ENCODE peak calls at places on chromosomes 11 and 22, in nine cellular contexts. W is GM04503; B is choroid plexus epithelial cell; L is cardiac muscle cell; A is foreskin fibroblast; R is stimulated activated CD4-positive, alpha-beta T cell treated with anti-CD3 and anti-CD28 coated beads, Interleukin-15, amount 100 ng/mL, for 1 hour; N is kidney tubule cell; O is stimulated activated CD8-positive, alpha-beta memory T cell treated with anti-CD3 and anti-CD28 coated beads, Interleukin-7, amount 100 ng/mL, for 1 hour; G is NCI-H1105. F is an unnamed sample.
A peak's percentile ranks its signal among the peaks of the same experiment; 100 is the strongest.

GRCh38 chr11:67490727-67491065 is 7.9 kb downstream of the AIP start:
- DNase-seq in W (no peak), B (no peak), L (no peak), A (no peak), R (no peak), N (no peak), O (no peak), G (no peak), F (no peak)

GRCh38 chr22:44024288-44024908 is at the start of gene PARVB:
- DNase-seq in W (no peak), B (no peak), L (peak; percentile 28), A (peak; percentile 58), R (no peak), N (peak; percentile 22), O (no peak), G (no peak), F (peak; percentile 62)

GRCh38 chr11:2578006-2578933 is 121.5 kb downstream of the KCNQ1OT1 start:
- DNase-seq in W (no peak), B (no peak), L (no peak), A (no peak), R (no peak), N (no peak), O (no peak), G (no peak), F (peak; percentile 44)

GRCh38 chr11:46582588-46582987 is 11.2 kb downstream of the AMBRA1 start:
- DNase-seq in W (no peak), B (no peak), L (no peak), A (no peak), R (no peak), N (no peak), O (no peak), G (no peak), F (no peak)

GRCh38 chr11:15650105-15650938 is 535.6 kb downstream of the INSC start:
- DNase-seq in W (peak; percentile 53), B (peak; percentile 93), L (peak; percentile 97), A (peak; percentile 96), R (peak; percentile 26), N (peak; percentile 91), O (peak; percentile 2), G (peak; percentile 89), F (peak; percentile 94)

GRCh38 chr11:11265994-11266606 is 87.0 kb downstream of the CSNK2A3 start:
- DNase-seq in W (no peak), B (peak; percentile 29), L (peak; percentile 26), A (peak; percentile 37), R (peak; percentile 31), N (peak; percentile 57), O (no peak), G (peak; percentile 30), F (peak; percentile 61)

GRCh38 chr11:80155412-80156017 is 714.7 kb upstream of the TENM4 start:
- DNase-seq in W (no peak), B (peak; percentile 52), L (peak; percentile 21), A (peak; percentile 50), R (no peak), N (peak; percentile 50), O (no peak), G (peak; percentile 52), F (no peak)

GRCh38 chr22:27998511-27999410 is 79.7 kb upstream of the PITPNB start:
- DNase-seq in W (no peak), B (no peak), L (no peak), A (no peak), R (no peak), N (no peak), O (no peak), G (no peak), F (no peak)

GRCh38 chr11:38332046-38332445 is 1734.0 kb upstream of the RAG2 start:
- DNase-seq in W (no peak), B (peak; percentile 20), L (no peak), A (no peak), R (no peak), N (no peak), O (no peak), G (no peak), F (no peak)

GRCh38 chr11:102964867-102965266 is 9.3 kb upstream of the MMP13 start:
- DNase-seq in W (no peak), B (no peak), L (no peak), A (no peak), R (no peak), N (no peak), O (no peak), G (no peak), F (no peak)

GRCh38 chr22:48899523-48900326 is 927.9 kb downstream of the BRD1 start:
- DNase-seq in W (no peak), B (no peak), L (no peak), A (no peak), R (no peak), N (no peak), O (no peak), G (no peak), F (peak; percentile 33)

GRCh38 chr22:20536590-20537324 is 29.3 kb downstream of the MED15 start:
- DNase-seq in W (no peak), B (no peak), L (no peak), A (no peak), R (no peak), N (peak; percentile 26), O (no peak), G (peak; percentile 24), F (no peak)

GRCh38 chr11:111064118-111064517 is 181.4 kb upstream of the POU2AF2 start:
- DNase-seq in W (peak; percentile 47), B (peak; percentile 84), L (peak; percentile 60), A (peak; percentile 89), R (no peak), N (no peak), O (no peak), G (no peak), F (no peak)

GRCh38 chr11:129374993-129375721 is 491 bp upstream of the BARX2 start:
- DNase-seq in W (no peak), B (no peak), L (no peak), A (peak; percentile 45), R (no peak), N (peak; percentile 59), O (no peak), G (no peak), F (no peak)

GRCh38 chr11:44208976-44209603 is 100.8 kb downstream of the ALX4 start:
- DNase-seq in W (no peak), B (peak; percentile 37), L (peak; percentile 21), A (peak; percentile 33), R (no peak), N (no peak), O (no peak), G (no peak), F (no peak)

GRCh38 chr22:21652010-21652546 is 10.0 kb downstream of the SDF2L1 start:
- DNase-seq in W (no peak), B (peak; percentile 86), L (peak; percentile 88), A (peak; percentile 95), R (peak; percentile 62), N (peak; percentile 88), O (peak; percentile 59), G (peak; percentile 77), F (peak; percentile 86)

GRCh38 chr11:46250071-46251052 is 27.1 kb upstream of the CREB3L1 start:
- DNase-seq in W (no peak), B (no peak), L (peak; percentile 33), A (peak; percentile 60), R (no peak), N (no peak), O (no peak), G (no peak), F (no peak)

GRCh38 chr11:118522571-118523072 is 4.7 kb upstream of the TTC36 start:
- DNase-seq in W (no peak), B (peak; percentile 66), L (peak; percentile 62), A (peak; percentile 39), R (no peak), N (peak; percentile 48), O (no peak), G (no peak), F (no peak)

GRCh38 chr22:45008853-45009751 is 703 bp downstream of the PHF21B start:
- DNase-seq in W (no peak), B (peak; percentile 9), L (peak; percentile 21), A (peak; percentile 45), R (no peak), N (no peak), O (no peak), G (no peak), F (no peak)

F was measured in left lobe of liver.